ENCODE peak calls at places on chromosomes 12 and 14, in seven cellular contexts. G is transverse colon, A is GM23338, K is breast epithelium, M is upper lobe of left lung, O is SK-N-SH, D is endothelial cell of umbilical vein. L is an unnamed sample.

GRCh38 chr12:68317047-68317667 is 15.0 kb downstream of the MDM1 start:
- DNase-seq in D (peak), K (no peak), A (peak), G (peak), M (no peak), O (peak), L (no peak)

GRCh38 chr12:131962069-131962468 is 12.3 kb downstream of the EP400 start:
- DNase-seq in K (peak), G (no peak), M (no peak), A (no peak), O (no peak), D (no peak), L (no peak)

GRCh38 chr14:66087231-66087630 is 398.9 kb upstream of the CCDC196 start:
- DNase-seq in G (no peak), A (no peak), M (no peak), D (no peak), K (no peak), O (no peak), L (no peak)

GRCh38 chr12:23949212-23950010 is at the start of gene SOX5:
- DNase-seq in A (peak), K (no peak), O (peak), M (peak), D (peak), G (no peak), L (peak)

GRCh38 chr14:76836029-76836630 is 9.9 kb downstream of the LRRC74A start:
- DNase-seq in K (no peak), M (peak), G (no peak), D (no peak), A (no peak), O (no peak), L (no peak)

GRCh38 chr14:25518347-25518746 is 468.4 kb upstream of the STXBP6 start:
- DNase-seq in O (no peak), G (no peak), D (no peak), K (no peak), A (no peak), M (no peak), L (no peak)

GRCh38 chr14:32950584-32950983 is 11.9 kb downstream of the NPAS3 start:
- DNase-seq in D (no peak), O (no peak), M (no peak), K (no peak), G (no peak), A (peak), L (no peak)

GRCh38 chr14:77123381-77124344 is 17.9 kb downstream of the ZDHHC22 start:
- DNase-seq in D (no peak), A (no peak), K (peak), M (peak), O (no peak), G (peak), L (peak)

GRCh38 chr12:122860052-122860853 is 25.0 kb downstream of the HIP1R start:
- DNase-seq in A (peak), O (peak), K (peak), G (peak), M (peak), D (peak), L (peak)

GRCh38 chr12:122861586-122861970 is 26.3 kb downstream of the HIP1R start:
- DNase-seq in K (peak), O (peak), M (no peak), A (no peak), D (no peak), G (no peak), L (no peak)

GRCh38 chr12:122862872-122863701 is 27.8 kb downstream of the HIP1R start:
- DNase-seq in K (peak), D (no peak), M (peak), O (peak), G (peak), A (no peak), L (peak)

GRCh38 chr12:122860854-122861585 is 25.8 kb downstream of the HIP1R start:
- DNase-seq in O (peak), K (no peak), M (no peak), A (no peak), G (no peak), D (no peak), L (no peak)

GRCh38 chr12:122862110-122862634 is 26.9 kb downstream of the HIP1R start:
- DNase-seq in D (no peak), K (peak), O (peak), A (no peak), M (no peak), G (no peak), L (no peak)
- TF ChIP-seq POLR2AphosphoS5 in D (peak), K (no peak), O (no peak), A (no peak), M (no peak), G (no peak), L (no peak)

GRCh38 chr12:122975790-122976647 is 975 bp downstream of the OGFOD2 start:
- DNase-seq in M (no peak), A (no peak), K (no peak), O (no peak), G (no peak), D (peak), L (no peak)

GRCh38 chr12:122974274-122974891 is 661 bp upstream of the OGFOD2 start:
- DNase-seq in A (peak), D (peak), M (peak), G (peak), K (peak), O (peak), L (peak)

GRCh38 chr12:122977153-122977552 is 2.1 kb downstream of the OGFOD2 start:
- DNase-seq in O (no peak), M (no peak), G (no peak), D (no peak), A (no peak), K (no peak), L (no peak)

GRCh38 chr12:122976648-122976975 is 1.6 kb downstream of the OGFOD2 start:
- DNase-seq in A (no peak), K (no peak), D (no peak), M (no peak), O (no peak), G (no peak), L (no peak)

GRCh38 chr12:122974892-122975789 is at the start of gene OGFOD2:
- DNase-seq in O (peak), D (peak), A (peak), M (peak), K (peak), G (peak), L (peak)
- TF ChIP-seq POLR2AphosphoS5 in O (peak), D (peak), A (peak), M (no peak), K (no peak), G (peak), L (peak)

DNA sequence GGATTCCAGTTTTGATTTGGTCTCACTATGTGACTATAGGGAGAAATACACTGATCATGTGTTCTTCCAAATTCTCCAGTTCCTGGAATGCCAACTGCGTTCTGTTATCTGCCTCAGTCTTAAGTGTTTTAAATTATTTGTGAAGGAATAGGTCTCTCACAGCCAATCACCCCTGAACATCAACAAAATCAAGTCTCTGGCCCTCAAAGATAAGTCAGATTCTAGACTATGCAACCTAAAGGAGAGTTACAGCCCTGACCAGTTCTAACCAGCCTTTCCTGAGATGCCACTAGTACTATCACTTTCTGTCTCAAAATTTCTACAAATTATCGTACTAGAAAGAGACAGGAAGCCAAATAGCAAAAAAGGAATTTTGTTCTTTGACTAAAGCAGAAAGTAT is 22.3 kb downstream of the ZFC3H1 start:
- DNase-seq in M (no peak), D (no peak), O (no peak), G (no peak), A (no peak), K (no peak), L (no peak)
- TF ChIP-seq POLR2AphosphoS5 in M (no peak), D (no peak), O (no peak), G (no peak), A (no peak), K (no peak), L (no peak)

DNA sequence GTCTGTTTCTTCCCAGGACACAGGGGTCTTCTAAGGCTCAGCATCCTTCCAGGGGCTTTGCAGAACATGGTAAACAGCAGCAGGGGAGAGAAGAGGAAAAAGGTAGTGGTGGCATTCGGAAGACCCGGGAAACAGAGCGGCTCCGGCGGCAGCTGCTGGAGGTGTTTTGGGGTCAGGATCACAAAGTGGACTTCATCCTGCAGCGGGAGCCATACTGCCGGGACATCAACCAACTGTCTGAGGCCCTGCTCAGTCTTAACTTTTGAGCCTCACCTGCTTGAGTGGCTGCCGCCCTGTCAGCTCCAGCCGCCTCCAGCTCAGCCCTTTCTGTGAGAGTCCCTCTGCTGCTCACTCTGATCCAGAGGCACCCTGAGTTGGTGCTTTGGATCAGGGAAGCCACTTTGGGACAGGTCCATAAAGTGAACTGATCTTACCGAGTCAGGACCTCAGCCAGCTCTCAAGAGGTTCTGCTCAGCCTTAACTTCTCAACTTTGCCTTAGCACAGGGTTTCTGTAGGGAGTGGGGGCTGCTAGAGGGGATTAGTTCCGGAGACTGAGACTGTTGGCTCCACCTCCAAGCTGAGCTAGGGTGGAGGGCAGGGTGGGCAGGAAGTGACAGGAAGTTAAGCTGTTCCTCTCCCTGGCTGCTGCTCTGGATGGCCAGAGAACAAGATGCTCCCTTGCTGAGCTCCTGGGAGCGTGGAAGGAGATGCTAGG is 5.4 kb downstream of the SDR39U1 start:
- DNase-seq in O (no peak), D (peak), A (peak), M (no peak), G (no peak), K (no peak), L (no peak)
- TF ChIP-seq POLR2AphosphoS5 in O (no peak), D (no peak), A (no peak), M (no peak), G (no peak), K (no peak), L (no peak)

DNA sequence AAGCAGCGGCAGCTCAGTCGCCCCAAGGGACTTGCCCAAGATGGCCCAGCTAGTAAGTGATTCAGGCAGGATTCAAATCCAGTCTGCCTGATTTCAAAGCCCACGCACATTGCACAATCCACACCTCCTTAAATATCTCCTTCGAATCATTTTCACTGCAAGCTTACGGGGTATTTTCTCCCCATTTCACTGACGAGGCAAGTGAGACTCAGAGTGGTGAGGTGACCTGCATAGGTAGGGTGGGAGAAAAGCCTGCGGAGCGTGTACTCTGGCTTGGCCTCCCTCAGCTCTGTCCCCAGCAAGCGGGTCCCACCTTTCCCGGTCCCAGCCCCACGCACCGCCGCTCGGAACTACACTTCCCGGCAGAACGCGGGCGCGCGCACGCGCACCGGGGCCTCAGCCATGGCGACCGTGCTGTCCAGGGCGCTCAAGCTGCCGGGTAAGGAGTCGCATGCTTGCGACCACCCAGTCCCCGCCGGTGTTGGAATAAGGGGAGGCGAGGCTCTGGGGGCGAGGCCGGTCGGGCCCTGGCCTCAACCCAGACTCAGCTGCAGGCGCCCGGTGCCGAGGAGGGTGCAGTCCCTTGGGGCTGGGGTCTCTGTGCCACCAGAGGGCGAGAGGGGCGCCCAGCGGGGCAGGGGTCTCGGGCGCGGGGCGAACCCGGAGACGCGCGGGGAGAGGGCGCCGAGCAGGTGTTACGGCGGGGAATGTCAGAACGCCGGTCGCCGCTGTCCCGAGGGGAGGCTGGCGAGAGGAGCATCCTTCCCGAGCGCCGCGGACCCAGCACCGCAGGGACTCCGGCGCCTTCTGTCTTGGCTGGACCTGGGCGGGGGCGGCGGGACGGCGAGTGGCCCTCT is at the start of gene FAM234B:
- DNase-seq in M (peak), A (peak), D (peak), O (peak), G (peak), K (peak), L (peak)
- TF ChIP-seq POLR2AphosphoS5 in M (no peak), A (peak), D (no peak), O (peak), G (no peak), K (no peak), L (no peak)

GRCh38 chr14:22011243-22011642 is 337.6 kb upstream of the OR4E1 start:
- DNase-seq in G (no peak), D (no peak), O (no peak), K (no peak), M (no peak), A (no peak), L (no peak)
- TF ChIP-seq POLR2AphosphoS5 in G (no peak), D (no peak), O (no peak), K (no peak), M (no peak), A (no peak), L (no peak)